ENCODE peak calls at places on chromosomes 13 and 19, in nine cellular contexts. One of them, this sample, is unnamed. For H3K4me1, the result is how much of the 10 kb centered on the place peaks cover.

GRCh38 chr19:13069415-13070369 is 33.0 kb downstream of the LYL1 start:
- DNase-seq in prostate gland: no peak
- DNase-seq in psoas muscle: no peak
- DNase-seq in CD8-positive, alpha-beta memory T cell: no peak
- DNase-seq in mesenchymal stem cell: no peak
- DNase-seq in left ventricle myocardium inferior: no peak
- DNase-seq in adrenal gland: no peak
- DNase-seq in ascending aorta: no peak
- DNase-seq in neural progenitor cell: no peak
- DNase-seq in this sample: no peak

GRCh38 chr19:4759388-4760284 is 31.9 kb upstream of the FEM1A start:
- DNase-seq in psoas muscle: peak
- DNase-seq in CD8-positive, alpha-beta memory T cell: peak
- DNase-seq in prostate gland: peak
- DNase-seq in adrenal gland: peak
- DNase-seq in left ventricle myocardium inferior: peak
- DNase-seq in ascending aorta: peak
- DNase-seq in neural progenitor cell: peak
- DNase-seq in mesenchymal stem cell: peak
- DNase-seq in this sample: peak

GRCh38 chr13:113162783-113163685 is 4.6 kb downstream of the PROZ start:
- DNase-seq in ascending aorta: peak
- DNase-seq in psoas muscle: no peak
- DNase-seq in mesenchymal stem cell: no peak
- DNase-seq in CD8-positive, alpha-beta memory T cell: no peak
- DNase-seq in left ventricle myocardium inferior: no peak
- DNase-seq in neural progenitor cell: no peak
- DNase-seq in adrenal gland: no peak
- DNase-seq in prostate gland: no peak
- DNase-seq in this sample: no peak

GRCh38 chr13:112060899-112061366 is 6.0 kb upstream of the SOX1 start:
- DNase-seq in CD8-positive, alpha-beta memory T cell: no peak
- DNase-seq in ascending aorta: no peak
- DNase-seq in mesenchymal stem cell: no peak
- DNase-seq in adrenal gland: no peak
- DNase-seq in neural progenitor cell: peak
- DNase-seq in left ventricle myocardium inferior: no peak
- DNase-seq in psoas muscle: no peak
- DNase-seq in prostate gland: no peak
- DNase-seq in this sample: no peak

GRCh38 chr13:76852991-76853390 is 33.2 kb downstream of the KCTD12 start:
- DNase-seq in mesenchymal stem cell: peak
- DNase-seq in psoas muscle: no peak
- DNase-seq in ascending aorta: no peak
- DNase-seq in neural progenitor cell: no peak
- DNase-seq in prostate gland: no peak
- DNase-seq in left ventricle myocardium inferior: no peak
- DNase-seq in adrenal gland: peak
- DNase-seq in CD8-positive, alpha-beta memory T cell: no peak
- DNase-seq in this sample: no peak

GRCh38 chr19:41499899-41500298 is 56.9 kb downstream of the ERICH4 start:
- DNase-seq in ascending aorta: no peak
- DNase-seq in CD8-positive, alpha-beta memory T cell: no peak
- DNase-seq in mesenchymal stem cell: no peak
- DNase-seq in adrenal gland: no peak
- DNase-seq in psoas muscle: no peak
- DNase-seq in prostate gland: no peak
- DNase-seq in neural progenitor cell: no peak
- DNase-seq in left ventricle myocardium inferior: no peak
- DNase-seq in this sample: no peak

GRCh38 chr19:39307822-39308530 is 11.8 kb downstream of the IFNL1 start:
- DNase-seq in left ventricle myocardium inferior: no peak
- DNase-seq in psoas muscle: no peak
- DNase-seq in neural progenitor cell: peak
- DNase-seq in prostate gland: no peak
- DNase-seq in mesenchymal stem cell: no peak
- DNase-seq in ascending aorta: no peak
- DNase-seq in adrenal gland: no peak
- DNase-seq in CD8-positive, alpha-beta memory T cell: no peak
- DNase-seq in this sample: no peak

GRCh38 chr13:42946927-42947326 is 45.1 kb downstream of the EPSTI1 start:
- DNase-seq in neural progenitor cell: no peak
- DNase-seq in prostate gland: no peak
- DNase-seq in ascending aorta: no peak
- DNase-seq in CD8-positive, alpha-beta memory T cell: no peak
- DNase-seq in mesenchymal stem cell: no peak
- DNase-seq in adrenal gland: no peak
- DNase-seq in psoas muscle: no peak
- DNase-seq in left ventricle myocardium inferior: no peak
- DNase-seq in this sample: no peak

GRCh38 chr13:25217023-25217909 is 45.2 kb upstream of the AMER2 start:
- DNase-seq in neural progenitor cell: no peak
- DNase-seq in psoas muscle: no peak
- DNase-seq in CD8-positive, alpha-beta memory T cell: no peak
- DNase-seq in adrenal gland: no peak
- DNase-seq in mesenchymal stem cell: peak
- DNase-seq in left ventricle myocardium inferior: no peak
- DNase-seq in ascending aorta: no peak
- DNase-seq in prostate gland: no peak
- DNase-seq in this sample: no peak

GRCh38 chr13:59906413-59907027 is 257.2 kb downstream of the DIAPH3 start:
- DNase-seq in prostate gland: no peak
- DNase-seq in ascending aorta: no peak
- DNase-seq in mesenchymal stem cell: peak
- DNase-seq in CD8-positive, alpha-beta memory T cell: no peak
- DNase-seq in adrenal gland: no peak
- DNase-seq in neural progenitor cell: peak
- DNase-seq in psoas muscle: no peak
- DNase-seq in left ventricle myocardium inferior: no peak
- DNase-seq in this sample: no peak

GRCh38 chr13:23960566-23961156 is 63.4 kb upstream of the C1QTNF9B start:
- DNase-seq in prostate gland: no peak
- DNase-seq in CD8-positive, alpha-beta memory T cell: no peak
- DNase-seq in adrenal gland: no peak
- DNase-seq in ascending aorta: no peak
- DNase-seq in neural progenitor cell: peak
- DNase-seq in mesenchymal stem cell: peak
- DNase-seq in left ventricle myocardium inferior: no peak
- DNase-seq in psoas muscle: no peak
- DNase-seq in this sample: no peak

GRCh38 chr13:37295046-37295445 is 189.6 kb upstream of the CSNK1A1L start:
- DNase-seq in prostate gland: no peak
- DNase-seq in mesenchymal stem cell: no peak
- DNase-seq in neural progenitor cell: no peak
- DNase-seq in adrenal gland: no peak
- DNase-seq in CD8-positive, alpha-beta memory T cell: no peak
- DNase-seq in ascending aorta: no peak
- DNase-seq in left ventricle myocardium inferior: peak
- DNase-seq in psoas muscle: peak
- DNase-seq in this sample: peak

GRCh38 chr19:46931197-46931596 is 70.4 kb downstream of the ARHGAP35 start:
- DNase-seq in prostate gland: no peak
- DNase-seq in adrenal gland: no peak
- DNase-seq in neural progenitor cell: no peak
- DNase-seq in left ventricle myocardium inferior: no peak
- DNase-seq in CD8-positive, alpha-beta memory T cell: no peak
- DNase-seq in psoas muscle: no peak
- DNase-seq in ascending aorta: no peak
- DNase-seq in mesenchymal stem cell: no peak
- DNase-seq in this sample: no peak

GRCh38 chr13:21557995-21558394 is 46.0 kb downstream of the MICU2 start:
- DNase-seq in CD8-positive, alpha-beta memory T cell: no peak
- DNase-seq in mesenchymal stem cell: no peak
- DNase-seq in ascending aorta: no peak
- DNase-seq in psoas muscle: no peak
- DNase-seq in left ventricle myocardium inferior: no peak
- DNase-seq in adrenal gland: no peak
- DNase-seq in prostate gland: no peak
- DNase-seq in neural progenitor cell: peak
- DNase-seq in this sample: no peak

GRCh38 chr19:55373993-55374757 is 2.5 kb upstream of the TMEM190 start:
- DNase-seq in psoas muscle: no peak
- DNase-seq in neural progenitor cell: peak
- DNase-seq in ascending aorta: no peak
- DNase-seq in left ventricle myocardium inferior: no peak
- DNase-seq in CD8-positive, alpha-beta memory T cell: no peak
- DNase-seq in prostate gland: no peak
- DNase-seq in adrenal gland: no peak
- DNase-seq in mesenchymal stem cell: peak
- DNase-seq in this sample: no peak

GRCh38 chr13:23212621-23213020 is 31.8 kb downstream of the SGCG start:
- DNase-seq in psoas muscle: no peak
- DNase-seq in CD8-positive, alpha-beta memory T cell: no peak
- DNase-seq in mesenchymal stem cell: no peak
- DNase-seq in prostate gland: no peak
- DNase-seq in ascending aorta: no peak
- DNase-seq in neural progenitor cell: no peak
- DNase-seq in left ventricle myocardium inferior: no peak
- DNase-seq in adrenal gland: no peak
- DNase-seq in this sample: no peak

GRCh38 chr13:49810825-49811526 is 18.5 kb upstream of the KPNA3 start:
- DNase-seq in CD8-positive, alpha-beta memory T cell: no peak
- DNase-seq in ascending aorta: no peak
- DNase-seq in prostate gland: no peak
- DNase-seq in mesenchymal stem cell: peak
- DNase-seq in psoas muscle: peak
- DNase-seq in left ventricle myocardium inferior: no peak
- DNase-seq in adrenal gland: peak
- DNase-seq in neural progenitor cell: no peak
- DNase-seq in this sample: no peak

GRCh38 chr19:50820549-50821247 is 2.9 kb downstream of the KLK1 start:
- DNase-seq in left ventricle myocardium inferior: no peak
- DNase-seq in ascending aorta: no peak
- DNase-seq in neural progenitor cell: no peak
- DNase-seq in prostate gland: no peak
- DNase-seq in adrenal gland: no peak
- DNase-seq in CD8-positive, alpha-beta memory T cell: no peak
- DNase-seq in mesenchymal stem cell: no peak
- DNase-seq in psoas muscle: no peak
- DNase-seq in this sample: no peak

GRCh38 chr13:48733739-48734329 is 80.1 kb downstream of the CYSLTR2 start:
- DNase-seq in neural progenitor cell: no peak
- DNase-seq in left ventricle myocardium inferior: no peak
- DNase-seq in prostate gland: no peak
- DNase-seq in psoas muscle: no peak
- DNase-seq in adrenal gland: no peak
- DNase-seq in ascending aorta: no peak
- DNase-seq in mesenchymal stem cell: peak
- DNase-seq in CD8-positive, alpha-beta memory T cell: no peak
- DNase-seq in this sample: no peak

GRCh38 chr13:51815848-51816247 is 11.9 kb upstream of the DHRS12 start:
- DNase-seq in ascending aorta: no peak
- DNase-seq in left ventricle myocardium inferior: no peak
- DNase-seq in neural progenitor cell: no peak
- DNase-seq in CD8-positive, alpha-beta memory T cell: no peak
- DNase-seq in prostate gland: no peak
- DNase-seq in adrenal gland: no peak
- DNase-seq in psoas muscle: no peak
- DNase-seq in mesenchymal stem cell: no peak
- DNase-seq in this sample: no peak
- H3K4me1 ChIP-seq in ascending aorta: under half
- H3K4me1 ChIP-seq in left ventricle myocardium inferior: under half
- H3K4me1 ChIP-seq in neural progenitor cell: under half
- H3K4me1 ChIP-seq in CD8-positive, alpha-beta memory T cell: half or more
- H3K4me1 ChIP-seq in prostate gland: under half
- H3K4me1 ChIP-seq in adrenal gland: under half
- H3K4me1 ChIP-seq in psoas muscle: under half
- H3K4me1 ChIP-seq in mesenchymal stem cell: under half
- H3K4me1 ChIP-seq in this sample: under half

GRCh38 chr13:40940841-40941240 is 78.3 kb downstream of the ELF1 start:
- DNase-seq in prostate gland: no peak
- DNase-seq in CD8-positive, alpha-beta memory T cell: no peak
- DNase-seq in mesenchymal stem cell: no peak
- DNase-seq in left ventricle myocardium inferior: no peak
- DNase-seq in psoas muscle: no peak
- DNase-seq in neural progenitor cell: no peak
- DNase-seq in ascending aorta: no peak
- DNase-seq in adrenal gland: no peak
- DNase-seq in this sample: peak

GRCh38 chr13:40941581-40941980 is 77.5 kb downstream of the ELF1 start:
- DNase-seq in neural progenitor cell: no peak
- DNase-seq in adrenal gland: peak
- DNase-seq in left ventricle myocardium inferior: no peak
- DNase-seq in ascending aorta: no peak
- DNase-seq in psoas muscle: no peak
- DNase-seq in CD8-positive, alpha-beta memory T cell: no peak
- DNase-seq in prostate gland: no peak
- DNase-seq in mesenchymal stem cell: no peak
- DNase-seq in this sample: no peak

GRCh38 chr13:40943073-40943472 is 76.0 kb downstream of the ELF1 start:
- DNase-seq in prostate gland: no peak
- DNase-seq in psoas muscle: no peak
- DNase-seq in mesenchymal stem cell: no peak
- DNase-seq in CD8-positive, alpha-beta memory T cell: no peak
- DNase-seq in neural progenitor cell: no peak
- DNase-seq in adrenal gland: no peak
- DNase-seq in ascending aorta: no peak
- DNase-seq in left ventricle myocardium inferior: no peak
- DNase-seq in this sample: no peak

DNA sequence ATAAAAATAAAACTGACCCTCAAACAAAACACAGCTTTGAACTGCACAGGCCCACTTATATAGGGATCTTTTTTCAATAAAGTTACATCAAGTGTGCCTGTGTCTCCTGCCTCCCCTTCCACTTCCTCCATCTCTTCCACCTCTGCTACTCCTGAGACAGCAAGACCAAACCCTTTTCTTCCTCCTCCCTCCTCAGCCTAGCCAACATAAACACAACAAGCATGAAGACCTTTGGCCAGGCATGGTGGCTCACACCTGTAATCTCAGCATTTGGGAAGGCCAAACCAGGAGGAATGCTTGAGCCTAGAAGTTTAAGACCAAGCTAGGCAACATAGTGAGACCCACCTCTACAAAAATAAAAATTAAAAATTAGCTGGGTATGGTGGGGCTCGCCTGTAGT is 72.6 kb downstream of the ELF1 start:
- DNase-seq in left ventricle myocardium inferior: no peak
- DNase-seq in mesenchymal stem cell: no peak
- DNase-seq in psoas muscle: no peak
- DNase-seq in ascending aorta: no peak
- DNase-seq in prostate gland: no peak
- DNase-seq in CD8-positive, alpha-beta memory T cell: no peak
- DNase-seq in neural progenitor cell: no peak
- DNase-seq in adrenal gland: no peak
- DNase-seq in this sample: no peak
- H3K27ac ChIP-seq in left ventricle myocardium inferior: no peak
- H3K27ac ChIP-seq in mesenchymal stem cell: no peak
- H3K27ac ChIP-seq in psoas muscle: no peak
- H3K27ac ChIP-seq in ascending aorta: no peak
- H3K27ac ChIP-seq in prostate gland: no peak
- H3K27ac ChIP-seq in CD8-positive, alpha-beta memory T cell: no peak
- H3K27ac ChIP-seq in neural progenitor cell: no peak
- H3K27ac ChIP-seq in adrenal gland: no peak
- H3K27ac ChIP-seq in this sample: no peak

GRCh38 chr19:49432141-49433073 is 7.2 kb downstream of the GFY start:
- DNase-seq in psoas muscle: no peak
- DNase-seq in CD8-positive, alpha-beta memory T cell: no peak
- DNase-seq in left ventricle myocardium inferior: no peak
- DNase-seq in adrenal gland: no peak
- DNase-seq in ascending aorta: no peak
- DNase-seq in mesenchymal stem cell: no peak
- DNase-seq in prostate gland: no peak
- DNase-seq in neural progenitor cell: peak
- DNase-seq in this sample: no peak
- H3K4me3 ChIP-seq in psoas muscle: no peak
- H3K4me3 ChIP-seq in CD8-positive, alpha-beta memory T cell: no peak
- H3K4me3 ChIP-seq in left ventricle myocardium inferior: no peak
- H3K4me3 ChIP-seq in adrenal gland: no peak
- H3K4me3 ChIP-seq in ascending aorta: no peak
- H3K4me3 ChIP-seq in mesenchymal stem cell: no peak
- H3K4me3 ChIP-seq in prostate gland: no peak
- H3K4me3 ChIP-seq in neural progenitor cell: peak
- H3K4me3 ChIP-seq in this sample: no peak

GRCh38 chr19:18231775-18232174 is 5.5 kb upstream of the PDE4C start:
- DNase-seq in left ventricle myocardium inferior: no peak
- DNase-seq in neural progenitor cell: no peak
- DNase-seq in CD8-positive, alpha-beta memory T cell: no peak
- DNase-seq in ascending aorta: no peak
- DNase-seq in mesenchymal stem cell: no peak
- DNase-seq in adrenal gland: no peak
- DNase-seq in prostate gland: no peak
- DNase-seq in psoas muscle: no peak
- DNase-seq in this sample: no peak
- H3K4me1 ChIP-seq in left ventricle myocardium inferior: under half
- H3K4me1 ChIP-seq in neural progenitor cell: under half
- H3K4me1 ChIP-seq in CD8-positive, alpha-beta memory T cell: under half
- H3K4me1 ChIP-seq in ascending aorta: under half
- H3K4me1 ChIP-seq in mesenchymal stem cell: under half
- H3K4me1 ChIP-seq in adrenal gland: under half
- H3K4me1 ChIP-seq in prostate gland: under half
- H3K4me1 ChIP-seq in psoas muscle: under half
- H3K4me1 ChIP-seq in this sample: under half